ENCODE peak calls at places on chromosomes 4 and X, in four cellular contexts. M, X, Q and L are unnamed samples.

GRCh38 chr4:41572414-41572986 is 34.5 kb downstream of the LIMCH1 start:
- DNase-seq in Q (no peak), X (no peak), M (no peak), L (no peak)

GRCh38 chrX:65127804-65128203 is 151.6 kb upstream of the ZC4H2 start:
- DNase-seq in M (no peak), X (no peak), Q (no peak), L (no peak)

GRCh38 chr4:83618991-83619390 is 83.1 kb downstream of the GPAT3 start:
- DNase-seq in Q (no peak), X (peak), M (no peak), L (no peak)

GRCh38 chr4:97656034-97656720 is 487.1 kb downstream of the STPG2 start:
- DNase-seq in M (no peak), X (peak), Q (no peak), L (no peak)

GRCh38 chr4:181684310-181684709 is 558.9 kb upstream of the TENM3 start:
- DNase-seq in Q (no peak), X (no peak), M (no peak), L (no peak)

GRCh38 chrX:39336709-39337294 is 535.5 kb downstream of the MID1IP1 start:
- DNase-seq in M (peak), X (no peak), Q (no peak), L (peak)

GRCh38 chrX:57906790-57907189 is 3.5 kb downstream of the ZXDA start:
- DNase-seq in M (no peak), X (no peak), Q (no peak), L (no peak)

GRCh38 chrX:40099046-40099968 is 1.5 kb upstream of the BCOR start:
- DNase-seq in M (peak), X (no peak), Q (peak), L (peak)

GRCh38 chr4:30717208-30718020 is 2.8 kb upstream of the PCDH7 start:
- DNase-seq in Q (no peak), M (no peak), X (peak), L (peak)

GRCh38 chr4:170138580-170139194 is 48.9 kb upstream of the AADAT start:
- DNase-seq in X (peak), M (peak), Q (peak), L (peak)

GRCh38 chr4:153014460-153014859 is 78.3 kb downstream of the FHDC1 start:
- DNase-seq in X (no peak), Q (no peak), M (no peak), L (no peak)

GRCh38 chr4:87054900-87055299 is 120.1 kb downstream of the AFF1 start:
- DNase-seq in Q (no peak), X (no peak), M (no peak), L (no peak)

GRCh38 chr4:1010522-1011021 is 854 bp upstream of the FGFRL1 start:
- DNase-seq in X (peak), Q (peak), M (no peak), L (peak)

GRCh38 chr4:159178147-159178541 is 75.3 kb downstream of the RAPGEF2 start:
- DNase-seq in Q (no peak), X (no peak), M (no peak), L (no peak)

GRCh38 chr4:141807073-141807472 is 170.7 kb downstream of the IL15 start:
- DNase-seq in M (no peak), Q (no peak), X (peak), L (no peak)

GRCh38 chr4:183182873-183183725 is 84.0 kb downstream of the WWC2 start:
- DNase-seq in Q (no peak), X (peak), M (no peak), L (peak)

GRCh38 chr4:125104616-125105015 is 210.1 kb upstream of the FAT4 start:
- DNase-seq in M (no peak), Q (no peak), X (no peak), L (no peak)

GRCh38 chr4:76993787-76994641 is 44.5 kb downstream of the SEPTIN11 start:
- DNase-seq in X (no peak), Q (peak), M (peak), L (peak)

GRCh38 chr4:24979554-24979953 is 51.2 kb downstream of the LGI2 start:
- DNase-seq in X (peak), Q (no peak), M (no peak), L (no peak)

GRCh38 chr4:155228713-155229112 is 20.3 kb downstream of the NPY2R start:
- DNase-seq in X (no peak), M (no peak), Q (no peak), L (no peak)

GRCh38 chrX:129618997-129619396 is 35.8 kb downstream of the APLN start:
- DNase-seq in Q (no peak), M (no peak), X (no peak), L (no peak)

GRCh38 chrX:119636419-119636818 is 30.2 kb upstream of the NKRF start:
- DNase-seq in X (no peak), M (no peak), Q (no peak), L (peak)

GRCh38 chr4:74969507-74970474 is 36.9 kb downstream of the PARM1 start:
- DNase-seq in X (no peak), Q (no peak), M (no peak), L (no peak)

GRCh38 chr4:145216532-145216931 is 36.1 kb upstream of the OTUD4 start:
- DNase-seq in M (no peak), X (peak), Q (no peak), L (peak)

GRCh38 chr4:162837241-162837640 is 329.4 kb downstream of the NAF1 start:
- DNase-seq in M (no peak), X (no peak), Q (no peak), L (no peak)

GRCh38 chr4:44447563-44448504 is 775 bp downstream of the KCTD8 start:
- DNase-seq in M (no peak), Q (no peak), X (peak), L (peak)

GRCh38 chr4:19034089-19034488 is 1012.5 kb upstream of the LCORL start:
- DNase-seq in X (no peak), M (no peak), Q (no peak), L (no peak)

GRCh38 chr4:181078236-181078635 is 1165.0 kb upstream of the TENM3 start:
- DNase-seq in M (no peak), Q (no peak), X (no peak), L (no peak)

GRCh38 chr4:131584587-131584986 is 1564.5 kb upstream of the PCDH10 start:
- DNase-seq in X (no peak), Q (no peak), M (no peak), L (no peak)

GRCh38 chrX:37684918-37685317 is 673 bp upstream of the XK start:
- DNase-seq in X (peak), M (no peak), Q (no peak), L (no peak)

GRCh38 chr4:185018834-185019450 is 652 bp downstream of the HELT start:
- DNase-seq in X (no peak), Q (no peak), M (no peak), L (no peak)

GRCh38 chrX:153878969-153879653 is 6.9 kb downstream of the L1CAM start:
- DNase-seq in M (no peak), X (no peak), Q (no peak), L (no peak)

GRCh38 chrX:131366387-131366786 is 77.3 kb upstream of the IGSF1 start:
- DNase-seq in Q (no peak), M (no peak), X (peak), L (peak)
- TF ChIP-seq CTCF in Q (no peak), M (no peak), X (peak), L (no peak)

GRCh38 chr4:112061418-112061817 is 83.8 kb upstream of the FAM241A start:
- DNase-seq in X (no peak), Q (no peak), M (no peak), L (no peak)

GRCh38 chr4:112057479-112057878 is 87.8 kb upstream of the FAM241A start:
- DNase-seq in Q (no peak), M (no peak), X (no peak), L (no peak)

GRCh38 chr4:112058433-112058832 is 86.8 kb upstream of the FAM241A start:
- DNase-seq in Q (no peak), X (no peak), M (no peak), L (no peak)

GRCh38 chr4:112063260-112063659 is 82.0 kb upstream of the FAM241A start:
- DNase-seq in X (peak), M (no peak), Q (no peak), L (no peak)

DNA sequence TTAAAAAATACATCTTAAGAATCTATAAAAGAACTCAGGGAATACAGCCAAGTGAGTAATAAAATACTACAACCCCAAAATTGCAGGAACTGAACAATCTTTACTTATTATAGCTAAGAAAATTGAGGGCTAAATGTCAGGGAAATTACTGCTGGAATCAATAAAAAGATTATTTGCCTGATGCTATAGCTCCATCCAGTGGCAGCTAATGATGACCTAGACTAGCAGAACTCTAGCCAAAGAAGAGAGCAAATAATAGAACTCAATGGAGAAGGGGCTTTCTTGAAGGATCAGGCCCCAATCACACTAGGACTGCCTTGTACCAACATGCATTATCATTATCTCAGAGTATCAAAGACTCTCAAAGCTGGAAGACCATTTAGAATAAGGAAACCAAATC is 85.0 kb upstream of the FAM241A start:
- DNase-seq in Q (no peak), M (no peak), X (peak), L (peak)
- TF ChIP-seq CTCF in Q (no peak), M (peak), X (peak), L (peak)

GRCh38 chrX:72048515-72049455 is 82.9 kb downstream of the RTL5 start:
- DNase-seq in M (no peak), X (peak), Q (no peak), L (peak)
- TF ChIP-seq CTCF in M (peak), X (peak), Q (no peak), L (peak)

GRCh38 chr4:108650212-108651067 is at the start of gene OSTC:
- DNase-seq in Q (peak), M (peak), X (peak), L (peak)
- TF ChIP-seq CTCF in Q (no peak), M (peak), X (no peak), L (no peak)

GRCh38 chr4:128244379-128244778 is 43.2 kb downstream of the PGRMC2 start:
- DNase-seq in X (no peak), M (no peak), Q (no peak), L (no peak)

GRCh38 chr4:128241019-128241418 is 46.6 kb downstream of the PGRMC2 start:
- DNase-seq in X (no peak), M (no peak), Q (no peak), L (no peak)

GRCh38 chr4:128241425-128241913 is 46.1 kb downstream of the PGRMC2 start:
- DNase-seq in X (peak), Q (no peak), M (no peak), L (no peak)

GRCh38 chr4:128242601-128243000 is 45.0 kb downstream of the PGRMC2 start:
- DNase-seq in Q (no peak), X (no peak), M (no peak), L (no peak)

DNA sequence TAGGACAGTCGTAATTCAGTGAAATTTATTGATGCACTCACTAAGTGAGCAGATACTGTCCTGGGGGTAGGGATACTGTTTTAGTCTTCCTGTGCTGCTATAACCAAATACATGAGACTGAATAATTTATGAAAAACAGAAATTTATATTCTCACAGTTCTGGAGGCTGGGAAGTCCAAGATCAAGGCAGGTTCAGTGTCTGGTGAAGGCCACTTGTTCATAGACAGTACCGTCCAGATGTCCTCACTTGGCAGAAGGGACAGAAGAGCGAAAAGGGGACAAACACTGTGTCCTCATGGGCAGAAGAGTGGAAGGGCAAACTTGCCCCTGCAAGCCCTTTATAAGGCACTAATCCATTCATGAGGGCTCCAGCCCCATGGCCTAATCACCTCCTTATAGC is 45.6 kb downstream of the PGRMC2 start:
- DNase-seq in X (no peak), M (no peak), Q (no peak), L (no peak)
- TF ChIP-seq CTCF in X (no peak), M (no peak), Q (no peak), L (no peak)

DNA sequence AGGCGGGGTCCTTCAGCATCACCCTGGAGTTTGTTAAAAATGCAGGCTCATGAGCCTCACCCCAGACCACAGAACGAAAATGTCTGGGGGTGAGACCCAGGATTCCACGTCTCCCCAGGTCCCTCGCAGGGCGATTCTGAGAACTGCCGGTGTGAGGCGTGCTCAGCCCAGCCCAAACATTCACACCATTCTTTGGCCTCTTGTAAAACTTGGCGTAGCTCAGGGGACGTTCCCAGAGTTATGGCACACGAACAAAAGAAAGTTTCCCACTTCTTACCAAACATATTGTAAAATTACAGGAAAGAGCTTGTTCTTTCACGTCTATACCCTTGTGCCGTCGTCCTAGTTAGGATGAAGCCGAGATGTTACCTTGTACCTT is 12.9 kb downstream of the CD99 start:
- DNase-seq in Q (no peak), X (no peak), M (no peak), L (no peak)
- TF ChIP-seq CTCF in Q (no peak), X (no peak), M (no peak), L (no peak)

DNA sequence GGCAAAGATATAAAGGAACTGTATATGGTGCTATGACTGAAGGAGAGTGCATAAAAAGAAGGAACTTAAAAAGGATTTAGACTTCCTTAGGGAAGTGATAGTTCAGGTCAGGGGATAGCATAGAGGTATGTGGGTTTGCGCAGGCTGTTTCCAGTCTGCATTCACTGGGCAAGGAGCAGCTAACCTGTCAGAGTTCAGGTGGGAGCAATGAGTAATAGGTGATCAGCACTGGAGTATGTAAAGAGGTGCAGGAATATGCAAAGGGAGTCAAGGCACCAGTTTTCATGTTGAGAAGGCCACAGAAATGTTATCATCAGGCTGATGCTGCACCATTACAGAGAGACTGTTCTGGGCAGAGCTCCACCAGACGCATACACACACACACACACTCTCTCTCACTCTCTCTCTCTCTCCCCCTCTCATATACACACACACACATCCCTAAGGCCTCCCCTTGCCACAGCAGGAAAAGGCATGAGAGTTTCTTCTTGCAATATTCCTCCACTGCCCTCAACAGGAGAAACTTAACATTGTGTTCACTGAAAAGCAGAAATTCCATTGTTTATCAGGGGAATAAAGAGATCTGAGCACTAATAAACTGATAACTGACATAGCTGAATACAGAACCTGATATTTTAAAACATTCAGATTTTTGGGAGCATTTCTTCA is 256.4 kb upstream of the GRID2 start:
- DNase-seq in X (peak), M (no peak), Q (no peak), L (no peak)
- TF ChIP-seq CTCF in X (peak), M (no peak), Q (no peak), L (no peak)

GRCh38 chr4:126526335-126526734 is 1106.4 kb upstream of the INTU start:
- DNase-seq in X (no peak), M (no peak), Q (no peak), L (no peak)
- TF ChIP-seq CTCF in X (no peak), M (no peak), Q (no peak), L (no peak)